ENCODE peak calls at places on chromosomes 4 and X, in four cellular contexts. A, S, P and Q are unnamed samples.

GRCh38 chr4:98688416-98689290 is 30.2 kb upstream of the TSPAN5 start:
- DNase-seq in A (peak; percentile 48), S (no peak), P (peak; percentile 9), Q (peak; percentile 29)

GRCh38 chr4:27239651-27240050 is 379.0 kb downstream of the STIM2 start:
- DNase-seq in A (no peak), S (no peak), P (no peak), Q (no peak)

GRCh38 chr4:56655627-56656345 is 25.3 kb downstream of the HOPX start:
- DNase-seq in A (no peak), S (no peak), P (no peak), Q (peak; percentile 84)

GRCh38 chr4:56531149-56531770 is 25.7 kb downstream of the ARL9 start:
- DNase-seq in A (peak; percentile 21), S (no peak), P (no peak), Q (no peak)

GRCh38 chr4:89640620-89641366 is 196.2 kb downstream of the SNCA start:
- DNase-seq in A (peak; percentile 44), S (no peak), P (peak; percentile 80), Q (peak; percentile 65)

GRCh38 chr4:79823148-79823763 is 249.8 kb downstream of the ANTXR2 start:
- DNase-seq in A (no peak), S (no peak), P (no peak), Q (no peak)

GRCh38 chr4:147287588-147287890 is 193.4 kb upstream of the EDNRA start:
- DNase-seq in A (no peak), S (no peak), P (no peak), Q (no peak)

GRCh38 chr4:167428172-167428571 is 193.9 kb upstream of the SPOCK3 start:
- DNase-seq in A (no peak), S (no peak), P (no peak), Q (no peak)

GRCh38 chr4:36326610-36327009 is 45.2 kb downstream of the DTHD1 start:
- DNase-seq in A (no peak), S (no peak), P (no peak), Q (no peak)

GRCh38 chrX:9927638-9928037 is 39.5 kb upstream of the CLDN34 start:
- DNase-seq in A (no peak), S (no peak), P (no peak), Q (no peak)

GRCh38 chrX:71128166-71128833 is 9.9 kb downstream of the MED12 start:
- DNase-seq in A (no peak), S (no peak), P (no peak), Q (no peak)

GRCh38 chrX:1598021-1598875 is 6.8 kb downstream of the AKAP17A start:
- DNase-seq in A (no peak), S (no peak), P (no peak), Q (no peak)

GRCh38 chrX:68719181-68719903 is 71.9 kb downstream of the STARD8 start:
- DNase-seq in A (no peak), S (no peak), P (no peak), Q (no peak)

GRCh38 chr4:177107288-177107901 is 202.3 kb upstream of the NEIL3 start:
- DNase-seq in A (no peak), S (no peak), P (no peak), Q (no peak)

GRCh38 chr4:180650273-180650672 is 1592.9 kb upstream of the TENM3 start:
- DNase-seq in A (no peak), S (no peak), P (no peak), Q (no peak)

GRCh38 chr4:152283806-152284470 is 252.0 kb downstream of the FBXW7 start:
- DNase-seq in A (no peak), S (no peak), P (no peak), Q (no peak)

GRCh38 chrX:132022115-132022862 is 813 bp upstream of the STK26 start:
- DNase-seq in A (peak; percentile 54), S (no peak), P (peak; percentile 2), Q (peak; percentile 19)

GRCh38 chr4:19205853-19206252 is 1045.9 kb upstream of the SLIT2 start:
- DNase-seq in A (no peak), S (no peak), P (no peak), Q (no peak)

GRCh38 chrX:110167952-110168451 is 149.9 kb downstream of the AMMECR1 start:
- DNase-seq in A (peak; percentile 74), S (no peak), P (no peak), Q (peak; percentile 43)

GRCh38 chr4:4658051-4658450 is 116.2 kb upstream of the STX18 start:
- DNase-seq in A (no peak), S (no peak), P (no peak), Q (no peak)

GRCh38 chr4:105944535-105944934 is 49.3 kb downstream of the NPNT start:
- DNase-seq in A (no peak), S (no peak), P (no peak), Q (no peak)

GRCh38 chr4:26226978-26227377 is 93.8 kb upstream of the RBPJ start:
- DNase-seq in A (no peak), S (no peak), P (no peak), Q (no peak)

GRCh38 chr4:24999392-25000104 is 31.2 kb downstream of the LGI2 start:
- DNase-seq in A (no peak), S (no peak), P (no peak), Q (no peak)

GRCh38 chrX:151982217-151982616 is 7.7 kb upstream of the GABRE start:
- DNase-seq in A (peak; percentile 57), S (no peak), P (peak; percentile 78), Q (no peak)

GRCh38 chrX:80755174-80755573 is 54.5 kb downstream of the BRWD3 start:
- DNase-seq in A (no peak), S (no peak), P (no peak), Q (no peak)

GRCh38 chr4:179624768-179625181 is 2182.5 kb upstream of the AGA start:
- DNase-seq in A (peak; percentile 1), S (no peak), P (no peak), Q (no peak)

GRCh38 chrX:53494427-53494826 is 60.3 kb upstream of the HSD17B10 start:
- DNase-seq in A (peak; percentile 8), S (no peak), P (no peak), Q (peak; percentile 17)

GRCh38 chr4:6443035-6444023 is 29.1 kb downstream of the PPP2R2C start:
- DNase-seq in A (no peak), S (no peak), P (no peak), Q (peak; percentile 58)

GRCh38 chr4:74675673-74676279 is 118.5 kb downstream of the BTC start:
- DNase-seq in A (peak; percentile 75), S (no peak), P (peak; percentile 61), Q (peak; percentile 10)

GRCh38 chr4:7863911-7864681 is 75.6 kb downstream of the AFAP1 start:
- DNase-seq in A (no peak), S (no peak), P (peak; percentile 14), Q (no peak)

GRCh38 chrX:136780241-136780640 is 491 bp downstream of the ARHGEF6 start:
- DNase-seq in A (no peak), S (no peak), P (no peak), Q (no peak)

GRCh38 chr4:1375051-1375721 is 28.2 kb downstream of the UVSSA start:
- DNase-seq in A (no peak), S (no peak), P (no peak), Q (no peak)

GRCh38 chrX:40867352-40867751 is 132.0 kb upstream of the MED14 start:
- DNase-seq in A (no peak), S (no peak), P (peak; percentile 57), Q (no peak)

DNA sequence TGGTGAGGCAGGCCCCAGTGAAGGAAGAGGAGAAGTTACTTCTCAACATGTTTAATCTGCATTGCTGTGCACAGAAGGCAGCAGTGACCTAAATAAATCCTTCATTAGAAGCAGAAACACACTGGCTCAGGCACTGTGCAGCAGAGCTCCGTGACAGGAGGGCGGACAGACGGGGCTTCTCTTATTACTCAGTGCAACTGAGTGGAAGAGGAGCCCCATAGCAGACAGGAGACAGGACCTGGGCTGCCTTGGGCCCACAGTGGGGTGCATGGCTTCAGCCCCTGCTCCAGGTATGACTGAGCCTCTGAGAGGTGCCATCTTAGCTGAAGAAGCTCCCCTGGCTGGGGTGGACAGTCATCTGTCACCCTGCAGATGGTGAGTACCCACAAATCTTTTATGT is 20.1 kb downstream of the HS3ST1 start:
- DNase-seq in A (no peak), S (no peak), P (no peak), Q (no peak)
- TF ChIP-seq GABPA in A (no peak), S (no peak), P (no peak), Q (no peak)

GRCh38 chrX:47802589-47802988 is 34.1 kb upstream of the ZNF81 start:
- DNase-seq in A (peak; percentile 36), S (no peak), P (peak; percentile 10), Q (no peak)

GRCh38 chrX:47797084-47797483 is 39.6 kb upstream of the ZNF81 start:
- DNase-seq in A (no peak), S (no peak), P (no peak), Q (no peak)

GRCh38 chrX:47804315-47804714 is 32.4 kb upstream of the ZNF81 start:
- DNase-seq in A (no peak), S (no peak), P (no peak), Q (no peak)

GRCh38 chrX:47796433-47796906 is 40.2 kb upstream of the ZNF81 start:
- DNase-seq in A (peak; percentile 54), S (no peak), P (no peak), Q (no peak)

GRCh38 chrX:47798861-47799260 is 37.8 kb upstream of the ZNF81 start:
- DNase-seq in A (no peak), S (no peak), P (no peak), Q (no peak)
- TF ChIP-seq NFIC in A (no peak), S (no peak), P (no peak), Q (no peak)

GRCh38 chrX:23783569-23784486 is 855 bp downstream of the SAT1 start:
- DNase-seq in A (peak; percentile 28), S (no peak), P (no peak), Q (no peak)
- TF ChIP-seq GABPA in A (no peak), S (peak; percentile 44), P (peak; percentile 6), Q (no peak)

GRCh38 chr4:30837131-30837539 is 117.0 kb downstream of the PCDH7 start:
- DNase-seq in A (no peak), S (no peak), P (no peak), Q (no peak)
- TF ChIP-seq NFIC in A (no peak), S (no peak), P (no peak), Q (no peak)

GRCh38 chrX:13938053-13938765 is 91.5 kb downstream of the GEMIN8 start:
- DNase-seq in A (no peak), S (no peak), P (no peak), Q (peak; percentile 82)
- TF ChIP-seq GABPA in A (no peak), S (no peak), P (no peak), Q (no peak)

DNA sequence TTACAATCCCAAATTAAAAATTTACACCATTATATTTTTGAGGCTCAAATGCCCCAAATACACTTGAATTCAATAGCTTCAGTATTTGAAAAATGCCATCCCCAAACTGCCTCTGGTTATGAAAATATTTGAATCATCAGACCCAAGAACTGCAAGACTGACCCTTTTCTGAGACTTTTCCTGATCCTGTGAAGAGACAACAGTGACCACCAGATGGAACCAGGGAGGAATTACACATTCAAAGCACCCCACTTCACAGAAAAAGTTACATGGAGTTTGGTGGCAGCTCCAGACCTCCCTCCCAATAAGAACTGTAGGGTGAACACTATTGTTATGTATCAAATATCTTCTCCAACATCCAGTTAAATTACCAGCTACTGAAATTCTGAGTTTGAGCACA is 44.0 kb upstream of the SCD5 start:
- DNase-seq in A (peak; percentile 27), S (no peak), P (peak; percentile 13), Q (peak; percentile 20)
- TF ChIP-seq NFIC in A (no peak), S (no peak), P (no peak), Q (no peak)